ENCODE peak calls at places on chromosomes 12 and 14, in ten cellular contexts. Z is HCT116, P is Panc1, M is sigmoid colon, A is stomach, L is GM23338, D is transverse colon, V is suprapubic skin, Y is prostate gland, W is HepG2. E is an unnamed sample.

GRCh38 chr12:46265734-46266133 is 3.1 kb downstream of the SLC38A1 start:
- DNase-seq in Y (no peak), M (no peak), W (no peak), P (no peak), D (no peak), Z (no peak), L (no peak), V (no peak), A (no peak), E (no peak)

GRCh38 chr14:52563120-52563519 is 10.5 kb downstream of the GPR137C start:
- DNase-seq in Z (no peak), A (no peak), M (no peak), D (no peak), L (no peak), V (no peak), W (no peak), Y (no peak), P (no peak), E (peak)

GRCh38 chr14:37171678-37172023 is 755 bp downstream of the SLC25A21 start:
- DNase-seq in L (no peak), Y (no peak), D (no peak), V (no peak), P (no peak), M (no peak), A (no peak), W (no peak), Z (no peak), E (no peak)

GRCh38 chr12:120669055-120669828 is 17.7 kb upstream of the MLEC start:
- DNase-seq in L (peak), A (peak), W (no peak), P (no peak), Z (no peak), Y (no peak), D (peak), M (no peak), V (no peak), E (no peak)

GRCh38 chr12:20368653-20369163 is 371 bp downstream of the PDE3A start:
- DNase-seq in P (no peak), W (no peak), Z (no peak), A (no peak), Y (no peak), V (peak), M (peak), D (peak), L (peak), E (peak)

GRCh38 chr12:32995623-32996022 is 99.0 kb upstream of the PKP2 start:
- DNase-seq in A (no peak), D (no peak), Z (no peak), W (no peak), V (no peak), Y (no peak), P (no peak), L (no peak), M (no peak), E (no peak)

GRCh38 chr12:31590730-31591307 is at the start of gene DENND5B:
- DNase-seq in W (peak), Z (no peak), M (peak), Y (peak), V (peak), P (no peak), A (peak), L (peak), D (peak), E (peak)

GRCh38 chr14:75084513-75084912 is 15.1 kb downstream of the ZC2HC1C start:
- DNase-seq in L (no peak), D (peak), V (no peak), Y (peak), M (no peak), P (no peak), Z (no peak), W (no peak), A (no peak), E (peak)

GRCh38 chr14:39177168-39177545 is 2.1 kb downstream of the PNN start:
- DNase-seq in V (no peak), P (no peak), D (no peak), Y (no peak), W (no peak), L (no peak), M (no peak), Z (no peak), A (no peak), E (no peak)

GRCh38 chr12:130222519-130223255 is 60.4 kb downstream of the FZD10 start:
- DNase-seq in M (no peak), Z (no peak), W (no peak), L (peak), V (no peak), D (no peak), P (no peak), Y (no peak), A (no peak), E (no peak)

GRCh38 chr14:20332386-20332945 is 613 bp downstream of the CCNB1IP1 start:
- DNase-seq in V (no peak), W (peak), Y (peak), L (peak), M (no peak), A (no peak), D (peak), Z (no peak), P (no peak), E (no peak)

GRCh38 chr14:41642402-41643195 is 35.9 kb downstream of the LRFN5 start:
- DNase-seq in A (no peak), L (peak), Y (no peak), V (no peak), M (no peak), D (no peak), P (no peak), W (no peak), Z (no peak), E (no peak)

GRCh38 chr14:92601757-92602417 is 88.3 kb downstream of the RIN3 start:
- DNase-seq in D (no peak), Y (peak), L (no peak), V (no peak), W (no peak), M (peak), P (no peak), A (no peak), Z (no peak), E (no peak)
- TF ChIP-seq POLR2AphosphoS5 in D (peak), Y (peak), L (no peak), V (no peak), W (no peak), M (peak), P (no peak), A (peak), Z (no peak), E (no peak)

DNA sequence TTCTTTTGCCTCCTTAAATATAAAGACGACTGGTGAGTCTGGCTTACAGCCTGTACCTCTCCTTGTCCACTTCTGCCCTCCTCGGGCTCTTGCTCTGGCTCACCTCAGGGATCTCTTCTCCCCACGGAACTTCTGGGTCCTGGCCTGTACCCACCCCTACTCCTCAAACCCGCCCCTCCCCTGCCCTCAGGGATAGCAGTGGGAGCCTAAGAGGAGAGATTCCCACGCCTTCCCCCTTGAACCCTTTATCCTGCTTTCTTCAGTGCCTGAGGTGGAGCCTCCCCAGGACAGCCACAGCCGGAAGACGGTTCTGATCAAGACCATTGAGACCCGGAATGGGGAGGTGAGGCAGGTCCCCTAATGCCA is 2.7 kb downstream of the PRPH start:
- DNase-seq in P (no peak), L (no peak), D (no peak), M (peak), Y (no peak), Z (no peak), V (no peak), A (no peak), W (no peak), E (no peak)
- H3K4me3 ChIP-seq in P (peak), L (peak), D (peak), M (no peak), Y (no peak), Z (peak), V (peak), A (peak), W (peak), E (no peak)

DNA sequence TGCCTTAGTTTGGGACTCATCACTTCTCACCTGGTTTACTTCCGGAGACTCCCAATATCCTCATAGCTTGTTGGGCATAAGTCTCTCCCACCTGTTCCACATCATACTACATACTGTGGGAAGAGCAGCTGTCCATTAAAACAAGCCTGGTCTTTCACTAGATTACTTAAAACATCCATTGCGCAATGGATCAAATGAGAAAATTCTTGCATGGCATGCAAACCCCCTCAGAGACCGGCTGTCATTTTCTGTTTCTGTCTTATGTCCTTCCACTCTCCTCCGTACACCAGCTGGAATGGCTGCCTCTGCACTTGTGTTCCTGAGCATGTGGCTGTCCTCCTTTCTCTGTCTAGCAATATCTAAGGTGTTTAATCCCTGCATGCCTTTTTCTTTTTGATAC is 265.6 kb downstream of the TMEM117 start:
- DNase-seq in P (no peak), A (no peak), V (no peak), W (no peak), Y (no peak), D (no peak), L (no peak), Z (no peak), M (no peak), E (no peak)
- TF ChIP-seq POLR2AphosphoS5 in P (no peak), A (no peak), V (no peak), W (no peak), Y (no peak), D (no peak), L (no peak), Z (no peak), M (no peak), E (no peak)

DNA sequence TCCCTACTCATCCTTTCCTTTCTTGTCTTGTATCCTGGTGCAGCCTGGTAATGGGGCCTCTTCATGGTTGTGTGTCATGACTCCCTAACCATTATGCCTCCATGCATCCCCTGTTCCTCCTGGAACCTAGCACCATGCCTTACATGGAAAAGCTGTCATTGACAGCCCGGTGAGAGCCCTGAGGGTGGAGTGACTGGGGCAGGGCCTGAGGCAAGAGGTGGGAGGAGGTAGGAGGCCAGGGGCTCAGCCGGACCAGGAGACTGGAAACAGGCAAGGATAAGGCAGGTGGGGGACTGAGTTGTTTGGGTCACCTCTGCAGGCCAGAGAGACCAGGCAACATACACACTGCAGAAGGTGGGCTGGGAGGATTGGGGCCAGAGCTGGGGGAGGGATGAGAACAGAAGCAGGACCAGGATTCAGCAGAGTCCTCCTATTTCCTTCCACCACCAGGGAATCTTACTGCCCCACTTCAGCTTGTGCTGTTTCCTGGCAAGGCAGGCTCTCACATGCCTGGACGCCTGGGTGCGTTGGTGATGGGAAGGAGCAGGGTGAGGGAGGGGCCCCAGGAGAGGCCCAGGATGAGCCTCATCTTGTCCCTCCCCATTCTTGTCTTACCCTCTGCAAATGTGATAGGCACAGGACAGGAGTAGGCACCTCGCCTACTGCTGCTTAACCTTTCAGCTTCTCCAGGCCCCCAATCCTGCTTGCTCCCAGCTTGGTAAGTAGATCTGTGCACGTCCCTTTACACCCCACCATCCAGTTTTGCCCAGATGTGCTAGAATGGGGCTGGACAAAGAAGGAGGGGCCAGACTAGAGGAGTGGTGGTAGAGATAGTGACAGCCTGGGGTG is at the start of gene LTB4R2:
- DNase-seq in W (no peak), M (no peak), Z (no peak), D (no peak), A (no peak), L (no peak), P (no peak), Y (peak), V (no peak), E (no peak)
- H3K4me3 ChIP-seq in W (no peak), M (peak), Z (no peak), D (peak), A (peak), L (peak), P (no peak), Y (peak), V (peak), E (peak)

GRCh38 chr12:113222730-113223531 is 1.7 kb downstream of the TPCN1 start:
- DNase-seq in L (peak), M (peak), P (no peak), Z (no peak), Y (peak), D (peak), A (peak), W (peak), V (peak), E (peak)
- TF ChIP-seq POLR2AphosphoS5 in L (no peak), M (peak), P (no peak), Z (no peak), Y (peak), D (peak), A (peak), W (no peak), V (no peak), E (peak)

GRCh38 chr14:94769413-94770250 is at the start of gene GSC:
- DNase-seq in Z (no peak), D (peak), P (no peak), W (no peak), A (peak), Y (peak), L (peak), M (no peak), V (no peak), E (peak)
- H3K4me3 ChIP-seq in Z (no peak), D (peak), P (peak), W (peak), A (peak), Y (peak), L (peak), M (peak), V (peak), E (peak)

GRCh38 chr14:90273532-90273931 is 17.2 kb downstream of the PSMC1 start:
- DNase-seq in Y (no peak), Z (no peak), D (no peak), W (no peak), P (no peak), M (no peak), A (no peak), V (no peak), L (no peak), E (peak)

GRCh38 chr14:90274808-90275454 is 18.6 kb downstream of the PSMC1 start:
- DNase-seq in D (no peak), P (no peak), M (no peak), V (no peak), W (no peak), Z (no peak), A (no peak), L (no peak), Y (no peak), E (peak)

GRCh38 chr14:90275455-90275814 is 19.1 kb downstream of the PSMC1 start:
- DNase-seq in M (no peak), V (no peak), Y (no peak), Z (no peak), P (no peak), A (no peak), D (no peak), L (no peak), W (no peak), E (no peak)

GRCh38 chr14:90272523-90272922 is 16.2 kb downstream of the PSMC1 start:
- DNase-seq in V (no peak), W (no peak), Y (no peak), D (no peak), A (no peak), P (no peak), L (no peak), M (no peak), Z (no peak), E (peak)

GRCh38 chr14:90274019-90274418 is 17.7 kb downstream of the PSMC1 start:
- DNase-seq in A (no peak), Z (no peak), L (no peak), D (no peak), M (no peak), V (no peak), Y (no peak), P (no peak), W (no peak), E (no peak)
- TF ChIP-seq POLR2AphosphoS5 in A (no peak), Z (no peak), L (no peak), D (no peak), M (no peak), V (no peak), Y (no peak), P (no peak), W (no peak), E (peak)

GRCh38 chr12:26400627-26401026 is 205.3 kb downstream of the SSPN start:
- DNase-seq in W (no peak), V (no peak), A (no peak), P (no peak), L (no peak), M (no peak), Z (no peak), Y (no peak), D (no peak), E (no peak)

GRCh38 chr12:26406391-26406790 is 211.0 kb downstream of the SSPN start:
- DNase-seq in P (no peak), A (no peak), W (no peak), L (no peak), Z (no peak), V (no peak), M (no peak), D (no peak), Y (no peak), E (no peak)

GRCh38 chr12:26402648-26403047 is 207.3 kb downstream of the SSPN start:
- DNase-seq in A (peak), L (peak), Z (peak), M (no peak), W (peak), V (no peak), D (peak), P (peak), Y (peak), E (no peak)

GRCh38 chr12:26403601-26404000 is 208.2 kb downstream of the SSPN start:
- DNase-seq in Z (no peak), Y (no peak), A (no peak), D (no peak), W (no peak), P (no peak), L (no peak), V (no peak), M (no peak), E (no peak)

GRCh38 chr12:26401874-26402273 is 206.5 kb downstream of the SSPN start:
- DNase-seq in L (no peak), M (no peak), D (no peak), Z (no peak), V (no peak), A (no peak), P (no peak), W (no peak), Y (no peak), E (no peak)
- H3K4me3 ChIP-seq in L (no peak), M (no peak), D (no peak), Z (no peak), V (no peak), A (no peak), P (no peak), W (no peak), Y (no peak), E (no peak)

GRCh38 chr12:26884765-26885576 is 52.0 kb upstream of the ITPR2 start:
- DNase-seq in P (peak), A (peak), V (peak), D (peak), Z (peak), W (peak), M (peak), Y (peak), L (peak), E (peak)
- TF ChIP-seq POLR2AphosphoS5 in P (no peak), A (peak), V (no peak), D (no peak), Z (no peak), W (no peak), M (no peak), Y (peak), L (no peak), E (no peak)

E was measured in endothelial cell of umbilical vein.